ENCODE peak calls at places on chromosomes 13 and 19, in six cellular contexts. H, J, R, Q, G and D are unnamed samples.

GRCh38 chr13:111659236-111659635 is 338.8 kb downstream of the TEX29 start:
- DNase-seq in H (no peak), J (no peak), R (no peak), Q (no peak), G (no peak), D (no peak)

GRCh38 chr19:12527034-12527836 is 24.0 kb downstream of the ZNF564 start:
- DNase-seq in H (no peak), J (peak; percentile 41), R (no peak), Q (peak; percentile 43), G (no peak), D (peak; percentile 46)

GRCh38 chr13:57631607-57632275 is at the start of gene PCDH17:
- DNase-seq in H (peak; percentile 34), J (no peak), R (peak; percentile 56), Q (peak; percentile 51), G (peak; percentile 63), D (peak; percentile 60)

GRCh38 chr13:80171096-80171495 is 169.8 kb downstream of the SPRY2 start:
- DNase-seq in H (no peak), J (no peak), R (no peak), Q (no peak), G (no peak), D (no peak)

GRCh38 chr13:23715762-23716235 is 145.6 kb downstream of the TNFRSF19 start:
- DNase-seq in H (peak; percentile 60), J (no peak), R (no peak), Q (no peak), G (no peak), D (no peak)

GRCh38 chr13:54226866-54227265 is 1198.3 kb downstream of the OLFM4 start:
- DNase-seq in H (no peak), J (no peak), R (no peak), Q (no peak), G (no peak), D (no peak)

GRCh38 chr13:111335263-111335662 is 14.8 kb downstream of the TEX29 start:
- DNase-seq in H (no peak), J (no peak), R (no peak), Q (no peak), G (no peak), D (no peak)

GRCh38 chr19:50568321-50569022 is at the start of gene LRRC4B:
- DNase-seq in H (no peak), J (no peak), R (no peak), Q (peak; percentile 16), G (no peak), D (no peak)

GRCh38 chr13:107964356-107964755 is 251.0 kb downstream of the LIG4 start:
- DNase-seq in H (no peak), J (no peak), R (no peak), Q (peak; percentile 1), G (peak; percentile 58), D (no peak)

GRCh38 chr19:42287826-42288107 is 14.2 kb upstream of the PRR19 start:
- DNase-seq in H (no peak), J (no peak), R (no peak), Q (no peak), G (no peak), D (no peak)

DNA sequence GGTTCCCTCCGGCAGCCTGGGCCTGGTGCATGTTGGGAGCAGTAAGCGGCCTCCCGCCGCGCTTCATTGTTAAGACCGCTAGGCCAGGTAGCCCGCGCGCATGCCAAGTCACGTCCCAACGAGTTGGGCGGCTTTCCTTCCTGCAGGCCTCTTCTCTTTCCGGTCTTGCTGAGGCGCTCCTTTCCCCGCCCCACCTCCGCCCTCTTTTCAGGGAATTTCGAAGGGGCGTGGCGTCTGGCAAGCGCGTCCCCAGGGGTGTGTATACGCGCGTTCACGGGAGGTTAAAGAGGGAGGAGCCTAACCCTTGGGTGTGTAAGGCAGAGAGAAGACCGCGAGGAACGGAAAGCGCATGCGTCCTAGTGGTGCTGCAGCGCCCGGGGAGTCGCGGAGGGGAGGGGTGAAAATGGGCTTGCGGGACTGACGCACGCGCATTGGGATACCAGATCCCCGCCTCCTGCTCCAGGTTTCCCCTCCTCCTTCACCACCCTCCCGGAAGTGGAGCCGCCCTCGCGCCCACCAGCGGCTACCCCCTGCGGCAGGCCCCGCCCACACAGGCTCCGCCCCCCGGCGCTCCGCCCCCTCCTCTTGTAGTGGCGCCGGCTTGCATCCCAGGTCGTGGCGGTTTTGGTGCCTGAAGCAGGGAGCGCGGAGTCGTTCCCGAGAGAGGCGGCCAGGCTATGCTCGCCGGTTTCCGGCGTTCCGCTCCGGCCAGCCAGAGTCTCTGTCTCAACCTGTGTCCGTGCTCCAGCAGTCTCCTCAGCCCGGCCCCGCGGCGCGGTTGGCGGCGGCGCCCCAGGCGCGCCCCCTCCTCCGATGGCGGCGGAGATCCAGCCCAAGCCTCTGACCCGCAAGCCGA is at the start of gene WDFY2:
- DNase-seq in H (peak; percentile 99), J (peak; percentile 100), R (peak; percentile 100), Q (peak; percentile 100), G (peak; percentile 100), D (peak; percentile 100)
- TF ChIP-seq CTCF in H (peak; percentile 8), J (peak; percentile 31), R (no peak), Q (no peak), G (no peak), D (no peak)

GRCh38 chr13:97234236-97234635 is 12.1 kb downstream of the MBNL2 start:
- DNase-seq in H (no peak), J (no peak), R (no peak), Q (no peak), G (no peak), D (no peak)
- H3K4me3 ChIP-seq in H (no peak overlapping the region), J (no peak overlapping the region), R (no peak overlapping the region), Q (no peak overlapping the region), G (no peak overlapping the region), D (no peak overlapping the region)

DNA sequence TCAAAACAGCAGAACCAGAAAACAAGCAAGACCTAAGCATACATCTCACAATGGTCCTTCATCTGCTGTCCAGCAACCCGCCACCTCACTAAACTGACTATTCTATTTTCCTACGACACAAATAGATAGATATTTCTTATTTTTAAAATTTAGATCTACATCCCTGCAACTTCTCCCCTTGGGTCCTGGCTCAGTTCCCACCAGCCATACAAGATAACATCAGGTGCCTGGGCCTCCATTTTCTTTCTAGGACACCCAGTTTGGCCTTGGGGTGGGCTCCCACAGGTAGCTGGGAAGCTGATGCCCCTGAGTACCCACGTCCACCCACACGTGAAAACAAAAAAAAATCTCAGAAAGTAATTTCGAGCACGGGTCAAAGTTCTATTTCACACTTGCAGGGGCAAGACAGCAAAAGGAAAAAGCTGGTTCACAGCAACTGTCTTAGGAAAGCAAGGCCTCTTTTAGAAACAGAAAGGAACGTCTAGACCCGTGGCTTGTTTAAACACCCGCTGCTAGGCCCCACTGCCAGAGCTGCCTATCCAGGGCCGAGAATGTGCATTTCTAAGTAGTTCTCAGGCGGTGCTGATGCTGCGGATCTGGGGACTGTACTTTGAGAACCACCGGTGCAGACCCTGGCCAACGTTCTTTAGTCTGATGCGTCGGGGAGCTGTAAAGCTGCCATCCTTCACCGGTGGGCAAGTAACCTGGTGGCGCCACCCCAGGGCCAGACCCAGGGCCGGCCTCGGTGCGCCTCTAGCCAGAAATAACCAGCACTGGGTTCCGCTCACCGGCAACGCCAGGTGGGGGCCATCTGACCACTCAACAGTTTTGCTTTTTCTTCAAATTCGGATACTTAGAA is 47.3 kb downstream of the TGDS start:
- DNase-seq in H (peak; percentile 32), J (peak; percentile 29), R (peak; percentile 65), Q (peak; percentile 52), G (peak; percentile 71), D (peak; percentile 47)
- TF ChIP-seq CTCF in H (no peak), J (peak; percentile 4), R (no peak), Q (peak; percentile 16), G (no peak), D (no peak)

GRCh38 chr13:82688400-82688999 is 1193.8 kb downstream of the SLITRK1 start:
- DNase-seq in H (no peak), J (peak; percentile 2), R (no peak), Q (peak; percentile 13), G (no peak), D (peak; percentile 23)
- H3K4me3 ChIP-seq in H (peak overlapping the region; percentile 15), J (peak overlapping the region; percentile 50), R (peak overlapping the region; percentile 30), Q (no peak overlapping the region), G (no peak overlapping the region), D (no peak overlapping the region)

DNA sequence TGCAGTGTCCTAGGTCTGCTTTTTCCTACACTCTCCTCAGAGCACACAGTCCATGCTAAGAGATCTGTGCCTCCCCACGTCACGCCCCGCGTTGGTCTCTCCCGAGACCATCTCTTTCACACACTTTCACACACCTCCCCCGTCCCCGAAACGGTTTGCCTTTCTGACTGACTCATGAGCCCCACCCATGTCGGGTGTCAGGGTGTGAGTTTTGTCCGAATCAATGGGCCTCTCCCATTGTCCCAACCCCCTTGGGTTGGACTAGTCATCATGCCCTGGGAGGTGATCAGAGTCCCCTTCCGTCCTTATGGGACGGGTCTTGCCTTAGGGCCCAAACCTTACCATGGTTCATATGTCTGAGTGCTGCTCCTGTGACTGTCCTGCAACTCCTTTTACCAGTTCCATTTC is 214.0 kb upstream of the HTR2A start:
- DNase-seq in H (no peak), J (no peak), R (no peak), Q (no peak), G (no peak), D (no peak)
- TF ChIP-seq CTCF in H (no peak), J (no peak), R (no peak), Q (no peak), G (no peak), D (no peak)

DNA sequence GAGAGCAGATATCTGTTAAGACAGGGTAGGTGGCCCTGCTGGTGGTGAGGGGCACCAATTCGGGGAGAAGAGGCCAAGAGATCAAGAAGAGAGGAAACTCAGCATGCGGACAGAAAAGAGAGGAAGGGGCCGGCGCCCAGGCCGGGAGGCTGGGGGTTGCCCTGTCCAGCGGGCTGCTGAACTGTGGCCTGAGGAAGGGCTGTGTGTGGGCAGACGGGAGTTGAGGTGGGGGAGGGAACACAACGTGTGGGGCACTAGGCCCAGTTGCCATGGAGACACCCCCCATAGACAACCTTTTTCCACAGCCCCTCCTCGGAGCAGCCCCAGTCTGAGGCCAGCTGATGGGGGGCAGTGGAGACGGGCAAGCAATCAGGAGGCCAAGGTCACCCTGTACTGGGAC is 2.5 kb upstream of the CACNG8 start:
- DNase-seq in H (no peak), J (no peak), R (no peak), Q (no peak), G (no peak), D (no peak)
- H3K4me3 ChIP-seq in H (no peak overlapping the region), J (no peak overlapping the region), R (no peak overlapping the region), Q (no peak overlapping the region), G (no peak overlapping the region), D (no peak overlapping the region)

GRCh38 chr19:341386-342127 is 3.0 kb downstream of the MIER2 start:
- DNase-seq in H (no peak), J (no peak), R (no peak), Q (no peak), G (no peak), D (no peak)
- TF ChIP-seq CTCF in H (no peak), J (no peak), R (no peak), Q (no peak), G (no peak), D (no peak)